ENCODE peak calls at places on chromosomes 16 and 17, in eight cellular contexts. P, Y, T, B, M, S, G and Q are unnamed samples. For H3K4me1, the result is how much of the 10 kb centered on the place peaks cover.

GRCh38 chr17:42950044-42950783 is 14.0 kb downstream of the AARSD1 start:
- DNase-seq in P (no peak), Y (no peak), T (no peak), B (no peak), M (no peak), S (peak), G (no peak), Q (no peak)

GRCh38 chr16:8594149-8594666 is 3.9 kb upstream of the TMEM114 start:
- DNase-seq in P (no peak), Y (no peak), T (no peak), B (no peak), M (no peak), S (no peak), G (peak), Q (no peak)

GRCh38 chr17:74601944-74602572 is 10.0 kb upstream of the CD300LD start:
- DNase-seq in P (no peak), Y (no peak), T (peak), B (no peak), M (peak), S (peak), G (peak), Q (peak)

GRCh38 chr17:4498461-4499397 is at the start of gene SPNS2:
- DNase-seq in P (peak), Y (peak), T (peak), B (peak), M (peak), S (peak), G (peak), Q (peak)

GRCh38 chr17:53979991-53980390 is 157.3 kb downstream of the KIF2B start:
- DNase-seq in P (no peak), Y (no peak), T (no peak), B (no peak), M (no peak), S (no peak), G (no peak), Q (no peak)

GRCh38 chr16:71359431-71359830 is 908 bp downstream of the CALB2 start:
- DNase-seq in P (no peak), Y (no peak), T (no peak), B (no peak), M (no peak), S (peak), G (no peak), Q (no peak)

GRCh38 chr16:70573451-70574121 is 50.0 kb downstream of the SF3B3 start:
- DNase-seq in P (peak), Y (no peak), T (no peak), B (no peak), M (no peak), S (peak), G (peak), Q (peak)

GRCh38 chr17:57195790-57196460 is 60.4 kb upstream of the MSI2 start:
- DNase-seq in P (no peak), Y (no peak), T (no peak), B (no peak), M (no peak), S (peak), G (peak), Q (no peak)

GRCh38 chr17:83091257-83092141 is 12.1 kb downstream of the METRNL start:
- DNase-seq in P (no peak), Y (no peak), T (no peak), B (peak), M (peak), S (peak), G (no peak), Q (no peak)

GRCh38 chr17:66834919-66835454 is at the start of gene CACNG5:
- DNase-seq in P (no peak), Y (no peak), T (no peak), B (peak), M (no peak), S (no peak), G (no peak), Q (no peak)

GRCh38 chr17:36721560-36722120 is 120.3 kb downstream of the MRM1 start:
- DNase-seq in P (no peak), Y (no peak), T (no peak), B (no peak), M (no peak), S (no peak), G (no peak), Q (no peak)
- H3K4me3 ChIP-seq in P (peak), Y (peak), T (no peak), B (peak), M (peak), S (peak), G (no peak), Q (peak)

GRCh38 chr17:16947470-16947869 is 24.4 kb downstream of the TNFRSF13B start:
- DNase-seq in P (no peak), Y (no peak), T (peak), B (no peak), M (no peak), S (no peak), G (no peak), Q (no peak)

GRCh38 chr17:16943541-16944333 is 28.2 kb downstream of the TNFRSF13B start:
- DNase-seq in P (no peak), Y (peak), T (peak), B (no peak), M (no peak), S (no peak), G (no peak), Q (no peak)

GRCh38 chr17:16944334-16945140 is 27.4 kb downstream of the TNFRSF13B start:
- DNase-seq in P (no peak), Y (peak), T (no peak), B (no peak), M (no peak), S (no peak), G (no peak), Q (no peak)

GRCh38 chr17:16945141-16945493 is 26.8 kb downstream of the TNFRSF13B start:
- DNase-seq in P (no peak), Y (no peak), T (no peak), B (no peak), M (no peak), S (no peak), G (no peak), Q (no peak)

DNA sequence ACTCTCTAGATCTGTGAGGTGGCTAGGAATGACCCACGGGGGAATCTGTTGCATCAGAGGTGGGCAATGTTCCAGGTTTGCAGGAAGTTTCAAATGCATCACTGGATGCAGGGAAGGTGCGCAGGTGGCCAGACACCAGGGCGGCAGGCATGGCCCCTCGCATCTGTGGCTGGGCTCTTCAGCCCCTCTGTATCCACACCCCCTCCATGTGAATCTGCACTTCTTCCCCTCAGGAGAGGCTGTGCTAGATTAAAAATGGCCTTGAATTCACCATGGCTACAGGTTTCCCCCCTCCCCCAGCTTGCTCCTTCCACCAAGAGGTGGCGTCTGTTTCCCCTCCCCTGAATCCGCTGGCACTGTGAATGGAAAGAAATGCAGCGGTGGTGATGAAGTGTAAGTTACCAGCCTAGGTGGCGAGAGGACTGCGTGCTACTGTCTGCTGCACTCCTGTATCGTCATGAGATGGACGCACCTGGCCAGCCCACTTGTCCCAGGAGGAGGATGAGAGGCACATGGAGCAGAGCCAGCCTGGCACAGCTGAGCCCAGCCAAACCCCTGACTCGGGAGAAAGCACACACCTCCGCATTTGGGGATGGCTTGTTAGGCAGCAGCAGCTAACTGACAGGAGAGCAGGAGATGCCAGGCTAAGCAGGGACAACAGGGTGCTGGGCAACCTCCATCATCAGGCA is 26.3 kb downstream of the TNFRSF13B start:
- DNase-seq in P (no peak), Y (peak), T (peak), B (no peak), M (no peak), S (no peak), G (no peak), Q (no peak)
- H3K27ac ChIP-seq in P (no peak), Y (no peak), T (no peak), B (no peak), M (no peak), S (no peak), G (no peak), Q (no peak)

GRCh38 chr17:50101346-50102163 is 6.4 kb downstream of the PDK2 start:
- DNase-seq in P (peak), Y (peak), T (no peak), B (no peak), M (peak), S (no peak), G (no peak), Q (peak)
- H3K4me1 ChIP-seq in P (half or more), Y (half or more), T (under half), B (under half), M (under half), S (under half), G (under half), Q (under half)

GRCh38 chr17:77443743-77444260 is 303.0 kb downstream of the SEC14L1 start:
- DNase-seq in P (no peak), Y (no peak), T (no peak), B (no peak), M (no peak), S (no peak), G (no peak), Q (no peak)

GRCh38 chr17:77446959-77447634 is 306.3 kb downstream of the SEC14L1 start:
- DNase-seq in P (no peak), Y (no peak), T (no peak), B (no peak), M (no peak), S (peak), G (no peak), Q (no peak)

GRCh38 chr17:77445908-77446535 is 305.3 kb downstream of the SEC14L1 start:
- DNase-seq in P (no peak), Y (no peak), T (peak), B (no peak), M (peak), S (peak), G (no peak), Q (no peak)

GRCh38 chr17:77444653-77445029 is 303.9 kb downstream of the SEC14L1 start:
- DNase-seq in P (peak), Y (no peak), T (peak), B (no peak), M (peak), S (peak), G (no peak), Q (peak)

DNA sequence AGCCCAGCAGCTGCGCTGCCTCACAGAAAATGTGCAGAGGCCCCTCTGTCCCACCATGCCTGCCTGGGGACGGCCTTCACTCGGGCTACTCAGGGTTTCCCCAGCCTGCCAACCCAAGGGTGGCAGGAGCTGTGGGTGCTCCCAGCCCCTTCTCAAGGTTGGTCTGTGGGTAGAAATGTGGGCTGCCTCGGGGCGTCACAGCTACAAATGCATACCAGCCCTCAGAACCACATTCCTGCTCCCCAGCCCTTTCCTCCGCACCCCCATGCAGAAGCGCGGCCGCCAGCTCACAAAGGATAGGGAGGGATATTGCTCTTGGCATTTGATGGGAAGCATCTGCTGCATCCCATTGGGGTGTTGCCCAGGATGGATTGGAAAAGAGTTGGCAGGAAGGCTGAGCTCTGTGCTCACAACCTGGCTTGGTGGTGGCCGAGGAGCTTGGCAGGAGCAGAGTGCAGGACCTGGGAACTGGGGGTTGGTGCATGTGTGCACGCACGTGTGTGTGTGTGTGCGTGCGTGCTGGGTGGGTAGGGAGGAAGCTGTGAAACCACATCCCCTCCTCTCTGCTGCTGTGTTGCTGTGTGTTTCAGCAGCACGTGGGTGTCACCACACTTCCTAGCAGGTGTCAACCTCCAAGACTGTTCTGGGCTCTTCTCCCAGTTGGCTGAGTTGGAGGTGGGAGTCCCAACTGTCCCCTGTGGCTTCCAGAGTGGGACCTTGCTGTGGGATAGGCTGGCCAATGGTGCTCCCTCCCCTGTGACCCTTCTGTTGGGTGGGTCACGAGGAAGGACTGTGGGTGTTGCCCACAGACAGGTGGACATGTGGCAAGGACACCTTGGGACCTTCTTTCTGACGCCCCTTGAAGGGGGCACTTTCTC is 304.5 kb downstream of the SEC14L1 start:
- DNase-seq in P (no peak), Y (peak), T (peak), B (no peak), M (peak), S (peak), G (no peak), Q (no peak)
- H3K4me3 ChIP-seq in P (peak), Y (no peak), T (peak), B (peak), M (no peak), S (no peak), G (no peak), Q (no peak)

DNA sequence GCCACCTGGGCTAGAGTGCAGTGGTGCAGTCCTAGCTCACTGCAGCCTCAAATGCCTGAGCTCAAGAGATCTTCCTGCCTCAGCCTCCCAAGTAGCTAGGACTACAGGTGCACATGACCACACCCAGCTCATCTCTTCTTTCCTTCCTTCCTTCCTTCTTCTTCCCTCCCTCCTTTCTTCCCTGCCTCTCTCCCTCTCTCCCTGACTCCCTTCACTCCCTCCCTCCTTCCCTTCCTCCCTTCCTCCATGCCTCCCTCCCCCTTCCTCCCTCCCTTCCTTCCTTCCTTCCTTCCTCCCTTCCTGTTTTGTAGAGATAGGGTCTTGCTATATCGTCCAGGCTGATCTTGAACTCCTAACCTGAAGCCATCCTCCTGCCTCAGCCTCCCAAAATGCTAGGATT is 23.5 kb upstream of the USP36 start:
- DNase-seq in P (no peak), Y (no peak), T (no peak), B (no peak), M (no peak), S (no peak), G (no peak), Q (no peak)
- H3K27ac ChIP-seq in P (no peak), Y (no peak), T (no peak), B (no peak), M (no peak), S (no peak), G (no peak), Q (no peak)

DNA sequence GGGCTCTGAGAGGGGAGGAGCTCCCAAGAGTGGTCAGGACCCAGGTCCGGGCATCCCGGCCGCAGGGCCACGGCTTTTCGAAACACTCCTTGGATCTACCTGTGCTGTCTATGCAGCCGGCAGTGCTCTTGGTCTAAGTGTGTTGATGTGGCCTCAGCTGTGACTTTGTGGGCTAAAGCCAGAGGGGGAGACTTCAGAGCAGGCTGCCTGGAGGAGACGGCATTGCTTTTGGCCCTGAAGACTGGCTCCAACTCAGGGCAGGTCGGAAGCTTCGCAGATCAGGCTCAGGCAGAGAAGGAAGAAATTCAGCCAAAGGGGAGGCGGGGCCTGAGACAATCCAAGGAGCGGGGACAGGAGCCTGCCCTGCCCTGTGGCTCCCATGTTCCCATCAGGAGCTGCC is 31.4 kb downstream of the PIEZO1 start:
- DNase-seq in P (no peak), Y (no peak), T (no peak), B (no peak), M (no peak), S (no peak), G (no peak), Q (no peak)
- H3K4me1 ChIP-seq in P (under half), Y (under half), T (under half), B (under half), M (under half), S (under half), G (under half), Q (under half)

DNA sequence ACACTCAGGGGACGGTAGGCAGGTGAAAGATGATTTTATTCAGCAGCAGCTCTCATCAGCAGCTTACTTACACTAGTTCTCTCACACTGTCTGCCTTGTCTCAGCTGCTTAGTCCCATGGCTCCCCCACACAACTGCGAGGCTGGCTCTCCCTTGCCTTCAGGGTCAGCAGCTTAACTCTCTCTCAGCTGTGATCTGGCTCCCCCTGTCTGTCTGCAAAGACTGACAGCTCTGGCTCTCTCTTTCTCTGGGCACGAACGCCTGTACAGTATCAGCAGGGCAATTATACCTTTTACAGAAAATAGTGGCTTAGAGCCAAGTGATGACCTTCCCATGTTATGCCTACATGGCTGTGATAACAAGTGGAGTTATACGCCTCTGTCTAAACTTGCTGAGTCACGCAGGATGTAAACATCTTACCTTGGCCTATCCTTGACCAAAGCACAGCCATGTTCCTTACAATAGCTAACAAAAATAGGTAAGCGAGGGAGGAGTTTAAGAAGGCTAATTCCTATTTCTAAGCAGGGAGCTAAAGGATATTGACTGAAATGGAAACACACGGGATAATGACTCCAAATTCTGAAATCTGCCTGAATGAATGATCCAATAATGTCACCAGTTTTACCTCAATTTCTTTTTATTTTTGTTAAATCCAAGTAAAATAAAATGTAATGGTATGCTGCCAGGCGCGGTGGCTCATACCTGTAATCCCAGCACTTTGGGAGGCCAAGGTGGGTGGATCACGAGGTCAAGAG is 1.1 kb upstream of the NDUFAB1 start:
- DNase-seq in P (peak), Y (no peak), T (peak), B (no peak), M (no peak), S (no peak), G (no peak), Q (peak)
- H3K4me3 ChIP-seq in P (peak), Y (peak), T (peak), B (no peak), M (no peak), S (no peak), G (no peak), Q (no peak)

GRCh38 chr17:45364531-45365390 is 47.9 kb upstream of the MAP3K14 start:
- DNase-seq in P (no peak), Y (no peak), T (peak), B (peak), M (no peak), S (no peak), G (no peak), Q (peak)
- H3K27ac ChIP-seq in P (peak), Y (no peak), T (no peak), B (no peak), M (no peak), S (no peak), G (no peak), Q (no peak)

GRCh38 chr17:50558091-50558490 is 2.4 kb upstream of the CACNA1G start:
- DNase-seq in P (no peak), Y (no peak), T (no peak), B (no peak), M (no peak), S (no peak), G (no peak), Q (no peak)
- H3K4me1 ChIP-seq in P (under half), Y (under half), T (under half), B (under half), M (under half), S (under half), G (under half), Q (under half)